ENCODE peak calls at places on chromosomes 5 and 9, in five cellular contexts. O, X, T, R and W are unnamed samples.

GRCh38 chr9:133164209-133164590 is 486 bp upstream of the GBGT1 start:
- DNase-seq in O (no peak), X (no peak), T (no peak), R (no peak), W (no peak)

GRCh38 chr9:81069923-81070322 is 619.4 kb downstream of the TLE1 start:
- DNase-seq in O (no peak), X (no peak), T (no peak), R (no peak), W (no peak)

GRCh38 chr5:1441166-1441865 is 3.9 kb downstream of the SLC6A3 start:
- DNase-seq in O (no peak), X (no peak), T (no peak), R (no peak), W (no peak)

GRCh38 chr5:149397530-149397929 is 18.4 kb upstream of the IL17B start:
- DNase-seq in O (no peak), X (no peak), T (no peak), R (no peak), W (no peak)

GRCh38 chr5:174412374-174412773 is 312.0 kb upstream of the MSX2 start:
- DNase-seq in O (no peak), X (no peak), T (no peak), R (no peak), W (no peak)

GRCh38 chr9:14661421-14662059 is 31.7 kb downstream of the ZDHHC21 start:
- DNase-seq in O (no peak), X (peak), T (no peak), R (no peak), W (no peak)

GRCh38 chr5:126386146-126386545 is 37.1 kb upstream of the GRAMD2B start:
- DNase-seq in O (no peak), X (no peak), T (no peak), R (no peak), W (no peak)

GRCh38 chr9:4832786-4833579 is 40.2 kb downstream of the RCL1 start:
- DNase-seq in O (no peak), X (peak), T (no peak), R (no peak), W (peak)

GRCh38 chr5:41404757-41405156 is 105.6 kb downstream of the PLCXD3 start:
- DNase-seq in O (no peak), X (no peak), T (no peak), R (no peak), W (no peak)

GRCh38 chr5:173238312-173239232 is 3.6 kb upstream of the NKX2-5 start:
- DNase-seq in O (no peak), X (no peak), T (no peak), R (no peak), W (no peak)

GRCh38 chr5:137438932-137439331 is 60.2 kb downstream of the SPOCK1 start:
- DNase-seq in O (no peak), X (no peak), T (no peak), R (no peak), W (no peak)

GRCh38 chr5:14491505-14491904 is 90.1 kb upstream of the OTULINL start:
- DNase-seq in O (no peak), X (no peak), T (no peak), R (no peak), W (no peak)

GRCh38 chr5:156824800-156825199 is 25.3 kb upstream of the PPP1R2B start:
- DNase-seq in O (peak), X (no peak), T (no peak), R (no peak), W (no peak)

GRCh38 chr5:90558344-90559192 is at the start of gene ADGRV1:
- DNase-seq in O (peak), X (peak), T (peak), R (no peak), W (no peak)

GRCh38 chr9:103397868-103398600 is 402.9 kb downstream of the CYLC2 start:
- DNase-seq in O (peak), X (peak), T (peak), R (no peak), W (no peak)

GRCh38 chr9:27499481-27499880 is 24.6 kb upstream of the IFNK start:
- DNase-seq in O (no peak), X (no peak), T (no peak), R (no peak), W (peak)

GRCh38 chr5:73126381-73126780 is 6.0 kb downstream of the TMEM171 start:
- DNase-seq in O (no peak), X (no peak), T (no peak), R (no peak), W (no peak)

GRCh38 chr9:93645149-93645889 is 68.9 kb downstream of the PHF2 start:
- DNase-seq in O (no peak), X (no peak), T (peak), R (no peak), W (no peak)

GRCh38 chr9:101536938-101537337 is 3.3 kb downstream of the RNF20 start:
- DNase-seq in O (no peak), X (no peak), T (no peak), R (no peak), W (no peak)

GRCh38 chr5:60687927-60688720 is 11.8 kb downstream of the DEPDC1B start:
- DNase-seq in O (no peak), X (peak), T (no peak), R (no peak), W (no peak)

GRCh38 chr5:31809037-31809910 is 170.3 kb downstream of the PDZD2 start:
- DNase-seq in O (no peak), X (peak), T (peak), R (no peak), W (no peak)

GRCh38 chr9:83675466-83675865 is 32.3 kb downstream of the UBQLN1 start:
- DNase-seq in O (no peak), X (no peak), T (no peak), R (no peak), W (no peak)

GRCh38 chr5:73974871-73975351 is 348.9 kb downstream of the ARHGEF28 start:
- DNase-seq in O (no peak), X (no peak), T (no peak), R (no peak), W (no peak)

GRCh38 chr9:109903515-109904138 is 123.6 kb downstream of the PALM2AKAP2 start:
- DNase-seq in O (peak), X (peak), T (peak), R (peak), W (peak)

GRCh38 chr5:112106878-112107277 is 312.2 kb downstream of the EPB41L4A start:
- DNase-seq in O (no peak), X (no peak), T (no peak), R (no peak), W (no peak)

GRCh38 chr9:133359420-133360175 is 3.2 kb downstream of the SURF2 start:
- DNase-seq in O (peak), X (peak), T (peak), R (no peak), W (no peak)